ENCODE peak calls at places on chromosomes 6 and 20, in four cellular contexts. S is A172; V is left lung; T is T-helper 2 cell treated with Interferon-gamma antibody and Interleukin-4, amounts not matched to agents 5 μg/mL and 100 μg/mL, for 36 hours. R is an unnamed sample.

GRCh38 chr20:49665796-49666195 is 47.9 kb downstream of the B4GALT5 start:
- DNase-seq in S (no peak), V (no peak), T (no peak), R (no peak)

GRCh38 chr6:118896339-118897136 is 2.6 kb downstream of the ASF1A start:
- DNase-seq in S (peak; percentile 62), V (no peak), T (no peak), R (peak; percentile 55)

GRCh38 chr6:115131709-115132490 is 789.1 kb upstream of the HS3ST5 start:
- DNase-seq in S (no peak), V (no peak), T (no peak), R (no peak)

GRCh38 chr6:134482585-134483346 is 164.9 kb upstream of the SGK1 start:
- DNase-seq in S (no peak), V (no peak), T (no peak), R (no peak)

GRCh38 chr20:45322952-45323383 is 14.9 kb upstream of the MATN4 start:
- DNase-seq in S (peak; percentile 45), V (peak; percentile 83), T (no peak), R (no peak)

GRCh38 chr20:13105071-13105470 is 96.3 kb downstream of the SPTLC3 start:
- DNase-seq in S (no peak), V (no peak), T (no peak), R (no peak)

GRCh38 chr6:252775-253526 is 39.3 kb upstream of the DUSP22 start:
- DNase-seq in S (no peak), V (no peak), T (no peak), R (no peak)

GRCh38 chr6:106026748-106027147 is 59.4 kb upstream of the PRDM1 start:
- DNase-seq in S (no peak), V (no peak), T (peak; percentile 11), R (no peak)

GRCh38 chr6:139568956-139569538 is 194.6 kb upstream of the CITED2 start:
- DNase-seq in S (peak; percentile 84), V (no peak), T (no peak), R (peak; percentile 37)

GRCh38 chr6:149403534-149403933 is 3.5 kb downstream of the SUMO4 start:
- DNase-seq in S (no peak), V (no peak), T (no peak), R (no peak)

GRCh38 chr6:159616456-159616855 is 76.6 kb downstream of the SOD2 start:
- DNase-seq in S (no peak), V (no peak), T (no peak), R (no peak)

R was measured in COLO829.